ENCODE peak calls at places on chromosomes 12 and 14, in five cellular contexts. O is ovary, Z is endothelial cell of umbilical vein, Q is SK-N-SH, F is GM23248. R is an unnamed sample.

GRCh38 chr12:89105243-89105642 is 247.1 kb downstream of the DUSP6 start:
- DNase-seq in O (no peak), Z (no peak), Q (no peak), F (no peak), R (no peak)

GRCh38 chr12:109797905-109798669 is 35.1 kb downstream of the TRPV4 start:
- DNase-seq in O (no peak), Z (peak; percentile 13), Q (peak; percentile 56), F (no peak), R (no peak)

GRCh38 chr14:99254391-99255009 is 17.5 kb downstream of the BCL11B start:
- DNase-seq in O (no peak), Z (no peak), Q (no peak), F (no peak), R (no peak)

GRCh38 chr12:10395390-10395998 is 5.7 kb upstream of the KLRK1 start:
- DNase-seq in O (peak; percentile 42), Z (no peak), Q (no peak), F (peak; percentile 52), R (peak; percentile 46)

GRCh38 chr12:53500119-53500775 is 836 bp upstream of the TARBP2 start:
- DNase-seq in O (peak; percentile 92), Z (no peak), Q (peak; percentile 91), F (peak; percentile 86), R (peak; percentile 85)

GRCh38 chr14:78022059-78022458 is 148.1 kb upstream of the NRXN3 start:
- DNase-seq in O (no peak), Z (peak; percentile 44), Q (peak; percentile 67), F (peak; percentile 78), R (peak; percentile 48)

GRCh38 chr12:96208801-96209534 is 14.8 kb downstream of the ELK3 start:
- DNase-seq in O (no peak), Z (peak; percentile 91), Q (no peak), F (no peak), R (no peak)

GRCh38 chr14:91327661-91328312 is 83.3 kb upstream of the GPR68 start:
- DNase-seq in O (no peak), Z (no peak), Q (no peak), F (no peak), R (no peak)

GRCh38 chr12:18747960-18748359 is 10.0 kb downstream of the CAPZA3 start:
- DNase-seq in O (no peak), Z (peak; percentile 4), Q (no peak), F (peak; percentile 77), R (no peak)

GRCh38 chr12:101967506-101967905 is 90.1 kb downstream of the DRAM1 start:
- DNase-seq in O (no peak), Z (no peak), Q (no peak), F (no peak), R (no peak)

GRCh38 chr14:89340200-89340667 is 76.8 kb downstream of the FOXN3 start:
- DNase-seq in O (peak; percentile 41), Z (no peak), Q (no peak), F (peak; percentile 59), R (no peak)

GRCh38 chr12:116361404-116362223 is 84.1 kb upstream of the MED13L start:
- DNase-seq in O (no peak), Z (no peak), Q (no peak), F (no peak), R (no peak)

GRCh38 chr14:100267990-100268389 is 29.0 kb downstream of the YY1 start:
- DNase-seq in O (no peak), Z (no peak), Q (no peak), F (no peak), R (no peak)

GRCh38 chr12:499837-500458 is 40.2 kb downstream of the B4GALNT3 start:
- DNase-seq in O (no peak), Z (no peak), Q (no peak), F (no peak), R (no peak)

GRCh38 chr14:101481557-101481956 is 79.7 kb upstream of the DIO3 start:
- DNase-seq in O (peak; percentile 30), Z (no peak), Q (no peak), F (no peak), R (no peak)

GRCh38 chr12:104741497-104742367 is 216.4 kb downstream of the SLC41A2 start:
- DNase-seq in O (no peak), Z (no peak), Q (no peak), F (no peak), R (no peak)

GRCh38 chr12:57046947-57047890 is 2.7 kb downstream of the MYO1A start:
- DNase-seq in O (no peak), Z (no peak), Q (no peak), F (no peak), R (no peak)

GRCh38 chr12:50820177-50820576 is 22.5 kb upstream of the TMPRSS12 start:
- DNase-seq in O (no peak), Z (no peak), Q (no peak), F (no peak), R (no peak)

GRCh38 chr14:76314521-76314951 is 61.4 kb upstream of the ESRRB start:
- DNase-seq in O (no peak), Z (no peak), Q (no peak), F (no peak), R (no peak)

GRCh38 chr12:98656289-98657101 is 11.4 kb downstream of the APAF1 start:
- DNase-seq in O (no peak), Z (peak; percentile 26), Q (no peak), F (peak; percentile 26), R (no peak)

GRCh38 chr12:93773122-93773871 is 96.1 kb downstream of the CRADD start:
- DNase-seq in O (no peak), Z (no peak), Q (no peak), F (peak; percentile 53), R (no peak)

DNA sequence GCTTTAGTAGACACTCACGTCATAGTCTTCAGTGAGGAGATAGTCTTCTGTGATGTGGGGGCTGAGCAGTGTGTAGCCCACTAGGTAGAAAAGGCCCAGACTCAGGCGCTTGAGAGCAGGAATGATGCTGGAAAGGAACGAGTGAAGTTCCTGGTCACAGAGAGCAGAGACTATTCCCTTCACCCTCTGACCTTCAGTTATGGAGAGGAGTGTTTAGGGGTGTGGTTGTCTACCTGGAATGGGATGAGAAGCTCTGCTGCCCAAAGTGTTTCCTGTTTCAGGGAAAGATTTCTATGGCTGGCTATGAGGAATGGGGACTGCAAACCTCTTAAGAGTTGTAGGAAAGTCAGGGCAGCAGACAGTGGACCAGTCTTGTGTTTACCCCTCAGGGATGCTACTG is 8.7 kb downstream of the EMG1 start:
- DNase-seq in O (no peak), Z (no peak), Q (no peak), F (no peak), R (no peak)
- H3K4me1 ChIP-seq in O (no peaks in the 10 kb centered on the region), Z (no peaks in the 10 kb centered on the region), Q (no peaks in the 10 kb centered on the region), F (no peaks in the 10 kb centered on the region), R (no peaks in the 10 kb centered on the region)

GRCh38 chr14:68377056-68377455 is 415.8 kb downstream of the ZFP36L1 start:
- DNase-seq in O (no peak), Z (no peak), Q (no peak), F (no peak), R (no peak)
- H3K4me1 ChIP-seq in O (peaks cover 5% of the 10 kb centered on the region), Z (peaks cover 12% of the 10 kb centered on the region), Q (peaks cover 11% of the 10 kb centered on the region), F (peaks cover 41% of the 10 kb centered on the region), R (no peaks in the 10 kb centered on the region)

GRCh38 chr14:41055589-41055988 is 551.1 kb upstream of the LRFN5 start:
- DNase-seq in O (no peak), Z (no peak), Q (no peak), F (no peak), R (no peak)
- H3K4me1 ChIP-seq in O (no peaks in the 10 kb centered on the region), Z (no peaks in the 10 kb centered on the region), Q (no peaks in the 10 kb centered on the region), F (no peaks in the 10 kb centered on the region), R (no peaks in the 10 kb centered on the region)

GRCh38 chr12:130013771-130014484 is 110.1 kb upstream of the TMEM132D start:
- DNase-seq in O (no peak), Z (no peak), Q (peak; percentile 89), F (peak; percentile 65), R (peak; percentile 70)

GRCh38 chr12:130007771-130008170 is 103.9 kb upstream of the TMEM132D start:
- DNase-seq in O (no peak), Z (no peak), Q (no peak), F (no peak), R (no peak)

GRCh38 chr12:130011611-130012385 is 108.0 kb upstream of the TMEM132D start:
- DNase-seq in O (no peak), Z (no peak), Q (no peak), F (no peak), R (no peak)

GRCh38 chr12:130009961-130010360 is 106.1 kb upstream of the TMEM132D start:
- DNase-seq in O (no peak), Z (no peak), Q (no peak), F (no peak), R (no peak)

DNA sequence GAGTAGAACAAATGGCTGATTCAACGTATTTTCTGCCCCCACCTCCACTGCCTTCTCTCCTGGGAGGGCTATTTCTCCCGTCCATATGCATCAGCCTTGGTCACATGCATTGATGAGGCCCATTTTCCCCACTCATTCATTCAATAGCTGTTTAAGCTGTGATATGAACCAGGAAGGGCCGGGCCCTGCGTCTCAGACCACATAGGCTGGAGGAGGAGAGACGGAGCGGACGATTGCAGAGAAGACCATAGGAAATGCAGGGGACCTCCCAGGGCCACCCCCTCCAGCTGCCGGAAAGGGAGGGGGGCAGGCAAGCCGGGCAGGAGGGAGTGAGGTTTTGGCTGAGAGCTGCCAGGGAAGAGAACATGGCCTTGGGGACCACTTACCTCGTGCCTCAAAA is 104.4 kb upstream of the TMEM132D start:
- DNase-seq in O (no peak), Z (no peak), Q (no peak), F (no peak), R (no peak)
- H3K4me1 ChIP-seq in O (no peaks in the 10 kb centered on the region), Z (no peaks in the 10 kb centered on the region), Q (no peaks in the 10 kb centered on the region), F (no peaks in the 10 kb centered on the region), R (no peaks in the 10 kb centered on the region)

DNA sequence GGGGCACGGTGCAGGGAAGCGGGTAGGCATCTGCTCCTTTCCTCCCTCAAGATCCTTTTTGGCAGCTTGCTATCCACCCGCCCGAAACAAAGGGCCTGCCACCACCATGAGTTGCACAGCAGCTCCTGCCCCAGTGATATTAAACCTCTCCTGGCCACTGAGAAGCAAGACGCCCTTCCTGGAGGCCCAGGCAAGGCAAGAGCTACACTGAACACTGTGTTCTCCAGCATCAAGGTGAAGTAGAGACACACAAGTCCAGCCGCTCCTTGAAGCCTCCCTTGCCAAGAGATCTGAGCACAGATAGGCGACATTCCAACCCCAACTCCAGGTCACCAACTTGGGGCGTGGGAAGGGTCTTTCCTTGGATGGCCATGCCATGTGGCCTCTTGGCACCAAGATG is 70.9 kb downstream of the ACTN1 start:
- DNase-seq in O (no peak), Z (no peak), Q (no peak), F (no peak), R (no peak)
- H3K4me1 ChIP-seq in O (no peaks in the 10 kb centered on the region), Z (no peaks in the 10 kb centered on the region), Q (peaks cover 3% of the 10 kb centered on the region), F (peaks cover 7% of the 10 kb centered on the region), R (no peaks in the 10 kb centered on the region)

GRCh38 chr14:79552778-79553177 is 658.5 kb downstream of the DIO2 start:
- DNase-seq in O (no peak), Z (no peak), Q (no peak), F (no peak), R (no peak)
- H3K4me1 ChIP-seq in O (no peaks in the 10 kb centered on the region), Z (no peaks in the 10 kb centered on the region), Q (no peaks in the 10 kb centered on the region), F (no peaks in the 10 kb centered on the region), R (no peaks in the 10 kb centered on the region)

DNA sequence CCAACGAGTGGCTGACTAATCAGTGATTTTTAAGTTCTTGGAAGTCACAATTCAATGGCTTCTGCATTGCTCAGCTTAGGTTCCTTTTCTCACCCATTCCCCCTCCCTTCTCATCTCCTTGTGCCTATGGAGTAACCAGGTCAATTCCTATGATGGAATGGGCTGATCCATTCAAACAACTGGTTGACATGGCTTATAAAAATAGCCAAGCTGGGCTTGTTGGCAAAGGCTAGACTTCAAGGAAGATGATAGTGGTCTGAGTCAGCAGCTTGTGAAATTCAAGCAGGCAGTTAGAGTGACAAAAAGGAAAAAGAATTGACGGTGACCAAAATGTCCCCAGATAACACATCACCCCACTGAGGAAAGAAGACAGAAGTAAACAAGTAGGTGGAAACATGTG is 119.9 kb upstream of the PCED1B start:
- DNase-seq in O (no peak), Z (peak; percentile 59), Q (no peak), F (peak; percentile 95), R (no peak)
- H3K4me1 ChIP-seq in O (no peaks in the 10 kb centered on the region), Z (peaks cover 13% of the 10 kb centered on the region), Q (no peaks in the 10 kb centered on the region), F (peaks cover 29% of the 10 kb centered on the region), R (peaks cover 8% of the 10 kb centered on the region)